ENCODE peak calls at places on chromosome 3, in eight cellular contexts. Q is mesenteric fat pad, A is GM04504, O is mucosa of gallbladder, Y is foreskin melanocyte, I is COR-L47, C is HFF-Myc, L is type B pancreatic cell. J is an unnamed sample.
A peak's percentile ranks its signal among the peaks of the same experiment; 100 is the strongest.

GRCh38 chr3:51671090-51672082 is at the start of gene TEX264:
- DNase-seq in O (peak; percentile 91), Y (peak; percentile 70), A (peak; percentile 74), Q (peak; percentile 96), C (peak; percentile 52), I (peak; percentile 75), L (peak; percentile 91), J (no peak)

GRCh38 chr3:170792511-170792910 is 77.5 kb downstream of the RPL22L1 start:
- DNase-seq in I (no peak), O (no peak), Y (peak; percentile 54), L (no peak), Q (no peak), A (no peak), C (no peak), J (no peak)

GRCh38 chr3:148943531-148944200 is 47.7 kb upstream of the GYG1 start:
- DNase-seq in A (peak; percentile 80), C (peak; percentile 93), I (peak; percentile 87), Q (no peak), L (no peak), O (peak; percentile 16), Y (peak; percentile 75), J (peak; percentile 65)

GRCh38 chr3:46659285-46659684 is 34.2 kb downstream of the ALS2CL start:
- DNase-seq in A (no peak), O (no peak), Q (no peak), C (no peak), Y (no peak), I (peak; percentile 10), L (no peak), J (no peak)

GRCh38 chr3:9068044-9068443 is 104.8 kb upstream of the RAD18 start:
- DNase-seq in L (no peak), O (no peak), Q (no peak), I (no peak), Y (no peak), A (no peak), C (no peak), J (no peak)

GRCh38 chr3:108528459-108529231 is 18.2 kb upstream of the MYH15 start:
- DNase-seq in A (no peak), C (no peak), L (no peak), I (no peak), Q (no peak), O (no peak), Y (no peak), J (no peak)

GRCh38 chr3:123350971-123351370 is 97.9 kb downstream of the ADCY5 start:
- DNase-seq in O (no peak), L (no peak), C (no peak), A (no peak), Y (no peak), I (no peak), Q (no peak), J (no peak)

GRCh38 chr3:50467932-50468331 is 35.5 kb downstream of the CACNA2D2 start:
- DNase-seq in A (no peak), Y (no peak), O (no peak), L (no peak), I (no peak), C (no peak), Q (no peak), J (no peak)

GRCh38 chr3:45236964-45237363 is 10.9 kb upstream of the TMEM158 start:
- DNase-seq in I (no peak), Y (no peak), C (no peak), L (no peak), A (no peak), O (no peak), Q (no peak), J (no peak)